ENCODE peak calls at places on chromosome 10, in four cellular contexts. J, U, K and G are unnamed samples.

GRCh38 chr10:123496996-123497660 is 169.0 kb upstream of the GPR26 start:
- DNase-seq in J (no peak), U (no peak), K (no peak), G (no peak)

GRCh38 chr10:104589871-104590270 is 51.2 kb upstream of the SORCS3 start:
- DNase-seq in J (no peak), U (no peak), K (no peak), G (peak; percentile 16)

GRCh38 chr10:127649642-127650041 is 87.3 kb upstream of the FOXI2 start:
- DNase-seq in J (no peak), U (peak; percentile 14), K (no peak), G (peak; percentile 27)

GRCh38 chr10:66783296-66783695 is 142.5 kb upstream of the LRRTM3 start:
- DNase-seq in J (no peak), U (no peak), K (no peak), G (no peak)

GRCh38 chr10:24360286-24361127 is 151.6 kb downstream of the KIAA1217 start:
- DNase-seq in J (no peak), U (peak; percentile 50), K (peak; percentile 48), G (peak; percentile 35)

GRCh38 chr10:31554556-31554955 is 235.5 kb downstream of the ZEB1 start:
- DNase-seq in J (peak; percentile 4), U (no peak), K (no peak), G (no peak)

GRCh38 chr10:92011560-92012214 is 88.1 kb downstream of the BTAF1 start:
- DNase-seq in J (no peak), U (peak; percentile 12), K (peak; percentile 29), G (peak; percentile 62)

GRCh38 chr10:59107147-59107546 is 69.3 kb upstream of the PHYHIPL start:
- DNase-seq in J (peak; percentile 26), U (peak; percentile 78), K (no peak), G (no peak)

GRCh38 chr10:91672021-91672608 is 39.2 kb upstream of the PPP1R3C start:
- DNase-seq in J (no peak), U (no peak), K (peak; percentile 27), G (no peak)

GRCh38 chr10:133359554-133359971 is 1.7 kb upstream of the FUOM start:
- DNase-seq in J (no peak), U (peak; percentile 76), K (peak; percentile 62), G (no peak)

GRCh38 chr10:24822557-24822956 is 98.9 kb upstream of the ARHGAP21 start:
- DNase-seq in J (peak; percentile 55), U (no peak), K (no peak), G (no peak)

GRCh38 chr10:126420571-126421275 is 32.4 kb upstream of the ADAM12 start:
- DNase-seq in J (no peak), U (no peak), K (no peak), G (no peak)

GRCh38 chr10:74113546-74113945 is 37.1 kb downstream of the AP3M1 start:
- DNase-seq in J (no peak), U (no peak), K (no peak), G (no peak)

GRCh38 chr10:132427939-132428367 is 31.0 kb downstream of the PWWP2B start:
- DNase-seq in J (no peak), U (no peak), K (no peak), G (no peak)

GRCh38 chr10:99782447-99783286 is at the start of gene ABCC2:
- DNase-seq in J (no peak), U (peak; percentile 99), K (no peak), G (peak; percentile 79)

GRCh38 chr10:42951486-42952251 is 125.2 kb upstream of the RET start:
- DNase-seq in J (no peak), U (no peak), K (no peak), G (no peak)

GRCh38 chr10:74932648-74933047 is 106.2 kb downstream of the KAT6B start:
- DNase-seq in J (no peak), U (no peak), K (no peak), G (no peak)

GRCh38 chr10:67790534-67791408 is 47.2 kb downstream of the DNAJC12 start:
- DNase-seq in J (no peak), U (no peak), K (peak; percentile 16), G (no peak)

GRCh38 chr10:76150886-76151288 is 719.5 kb downstream of the LRMDA start:
- DNase-seq in J (no peak), U (peak; percentile 65), K (no peak), G (no peak)

GRCh38 chr10:132477398-132478340 is 59.9 kb upstream of the INPP5A start:
- DNase-seq in J (no peak), U (no peak), K (no peak), G (no peak)

GRCh38 chr10:43122096-43122495 is 16.1 kb upstream of the CSGALNACT2 start:
- DNase-seq in J (no peak), U (no peak), K (no peak), G (no peak)

GRCh38 chr10:24333736-24334135 is 124.8 kb downstream of the KIAA1217 start:
- DNase-seq in J (no peak), U (no peak), K (no peak), G (no peak)

GRCh38 chr10:96263173-96263572 is 8.2 kb downstream of the BLNK start:
- DNase-seq in J (no peak), U (no peak), K (no peak), G (no peak)

GRCh38 chr10:69960606-69961167 is 92.0 kb upstream of the MACROH2A2 start:
- DNase-seq in J (no peak), U (no peak), K (no peak), G (no peak)

GRCh38 chr10:119449760-119450461 is 92.6 kb downstream of the RGS10 start:
- DNase-seq in J (no peak), U (no peak), K (no peak), G (peak; percentile 18)

GRCh38 chr10:73053275-73053674 is 43.4 kb downstream of the P4HA1 start:
- DNase-seq in J (no peak), U (no peak), K (no peak), G (no peak)

GRCh38 chr10:103894454-103894853 is 23.5 kb downstream of the STN1 start:
- DNase-seq in J (no peak), U (no peak), K (no peak), G (no peak)

GRCh38 chr10:24503627-24504320 is 219.9 kb downstream of the ARHGAP21 start:
- DNase-seq in J (peak; percentile 36), U (peak; percentile 63), K (peak; percentile 41), G (peak; percentile 75)

GRCh38 chr10:46546591-46547330 is 9.7 kb downstream of the GPRIN2 start:
- DNase-seq in J (no peak), U (no peak), K (no peak), G (no peak)

GRCh38 chr10:48279081-48279751 is 4.7 kb upstream of the FRMPD2 start:
- DNase-seq in J (peak; percentile 99), U (no peak), K (no peak), G (no peak)

GRCh38 chr10:48285710-48286109 is 11.2 kb upstream of the FRMPD2 start:
- DNase-seq in J (peak; percentile 94), U (no peak), K (no peak), G (no peak)

GRCh38 chr10:48286356-48286755 is 11.9 kb upstream of the FRMPD2 start:
- DNase-seq in J (no peak), U (no peak), K (no peak), G (no peak)

GRCh38 chr10:48284002-48284546 is 9.6 kb upstream of the FRMPD2 start:
- DNase-seq in J (no peak), U (no peak), K (no peak), G (no peak)

GRCh38 chr10:48282829-48283228 is 8.3 kb upstream of the FRMPD2 start:
- DNase-seq in J (peak; percentile 89), U (no peak), K (no peak), G (no peak)
- TF ChIP-seq USF2 in J (no peak), U (no peak), K (no peak), G (no peak)

GRCh38 chr10:129913021-129913695 is 50.9 kb downstream of the EBF3 start:
- DNase-seq in J (no peak), U (no peak), K (no peak), G (no peak)

GRCh38 chr10:129910861-129911260 is 53.2 kb downstream of the EBF3 start:
- DNase-seq in J (no peak), U (no peak), K (no peak), G (no peak)

GRCh38 chr10:129914153-129914855 is 49.8 kb downstream of the EBF3 start:
- DNase-seq in J (no peak), U (no peak), K (no peak), G (no peak)

GRCh38 chr10:129911451-129912160 is 52.5 kb downstream of the EBF3 start:
- DNase-seq in J (no peak), U (no peak), K (no peak), G (no peak)

DNA sequence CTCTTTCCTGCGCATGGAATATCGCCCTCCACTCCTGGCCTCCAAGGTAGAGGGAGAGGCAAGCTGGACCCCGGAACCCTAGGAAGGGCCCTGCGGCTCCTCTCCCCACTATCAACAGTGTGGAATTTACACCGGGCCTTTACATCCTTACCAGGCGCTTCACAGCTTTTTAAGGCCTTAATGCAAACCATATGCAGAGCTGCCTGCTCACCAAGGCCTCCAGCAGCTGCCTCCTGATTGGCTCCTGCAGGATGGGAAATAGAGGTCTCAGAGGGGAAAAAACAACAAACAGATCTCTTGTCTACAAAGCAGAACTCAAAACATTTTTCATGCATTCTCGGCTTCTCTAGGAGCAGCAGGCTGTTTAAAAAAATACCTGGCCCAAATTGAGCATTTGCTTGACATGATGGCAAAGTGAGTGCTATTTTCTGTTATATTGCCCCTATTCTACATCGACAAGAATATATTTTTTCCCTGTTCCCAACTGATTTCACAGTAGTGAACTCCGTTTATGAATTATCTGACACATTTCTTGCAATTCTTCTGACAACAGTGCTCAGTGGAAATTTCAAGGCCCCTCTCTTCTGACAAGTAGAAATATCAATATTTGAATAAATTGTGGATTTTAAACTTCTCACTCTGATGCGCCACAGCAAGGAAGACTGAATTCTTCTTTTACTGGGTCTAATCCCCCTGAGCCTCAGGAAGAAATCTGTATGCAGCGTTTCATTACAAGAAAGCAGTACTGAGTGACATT is 51.7 kb downstream of the EBF3 start:
- DNase-seq in J (no peak), U (no peak), K (no peak), G (no peak)
- TF ChIP-seq MYC in J (no peak), U (no peak), K (no peak), G (no peak)

DNA sequence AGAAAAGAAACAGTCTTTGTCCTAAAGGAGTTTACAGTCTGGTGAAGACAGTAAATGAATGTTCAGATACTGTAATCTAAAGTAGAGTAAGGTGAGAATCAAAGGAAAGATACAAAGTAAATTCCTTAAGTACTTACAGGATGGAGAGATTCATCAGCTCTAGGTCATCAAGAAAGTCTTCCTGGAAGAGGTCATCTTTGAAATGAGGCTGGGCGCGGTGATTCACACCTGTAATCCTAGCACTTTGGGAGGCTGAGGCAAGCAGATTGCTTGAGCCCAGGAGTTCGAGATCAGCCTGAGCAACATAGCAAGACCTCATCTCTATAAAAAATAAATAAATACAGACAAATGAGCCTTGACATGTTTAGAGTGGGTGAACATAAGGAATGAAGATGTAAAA is 18.3 kb downstream of the FHIP2A start:
- DNase-seq in J (no peak), U (no peak), K (no peak), G (no peak)
- TF ChIP-seq USF2 in J (no peak), U (no peak), K (no peak), G (no peak)

DNA sequence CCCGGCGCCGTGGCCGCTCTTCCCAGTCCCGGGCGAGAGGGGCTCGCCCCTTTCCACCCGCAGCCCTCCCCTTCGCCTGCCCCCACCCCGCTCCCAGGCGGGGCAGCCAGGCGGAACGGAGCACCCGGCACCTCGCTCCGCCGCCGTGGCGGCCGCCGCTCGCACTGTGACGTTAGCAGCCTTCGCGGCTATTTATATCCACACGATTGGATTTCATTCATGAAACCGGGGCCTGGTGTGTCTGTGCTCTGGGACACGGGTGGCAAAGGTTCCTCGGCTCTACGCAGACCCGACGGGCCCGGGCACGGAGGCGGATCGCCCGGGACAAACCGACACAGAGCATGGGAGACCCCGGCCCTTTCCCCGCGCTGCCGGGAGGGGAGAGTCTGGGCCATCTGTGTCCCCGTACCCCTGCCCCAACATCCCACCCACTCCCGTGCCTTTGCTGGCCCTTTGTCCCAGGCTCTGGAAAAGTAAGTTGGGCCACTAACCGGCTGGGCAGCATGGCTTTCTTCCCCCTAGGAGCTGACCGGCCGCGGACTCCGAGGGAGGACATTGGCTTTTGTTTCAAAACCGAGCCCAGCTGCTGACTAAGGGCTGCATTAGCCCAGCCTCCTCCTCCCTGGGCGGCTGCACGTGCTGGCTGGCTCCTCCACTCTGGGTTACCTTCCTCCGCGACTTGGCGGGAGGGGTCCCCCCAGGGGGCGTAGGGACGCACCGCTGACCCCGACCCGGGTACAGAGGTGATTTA is at the start of gene RHOBTB1:
- DNase-seq in J (no peak), U (peak; percentile 34), K (peak; percentile 73), G (peak; percentile 47)
- TF ChIP-seq MYC in J (no peak), U (no peak), K (peak; percentile 75), G (peak; percentile 14)